ENCODE peak calls at places on chromosome 19, in four cellular contexts. T, O, S and R are unnamed samples.

GRCh38 chr19:5107432-5108122 is 138.7 kb downstream of the KDM4B start:
- DNase-seq in S (peak; percentile 32), T (peak; percentile 51), O (no peak), R (no peak)

GRCh38 chr19:45079063-45079910 is at the start of gene GEMIN7:
- DNase-seq in T (peak; percentile 77), O (peak; percentile 94), S (peak; percentile 51), R (no peak)

GRCh38 chr19:1840541-1841115 is 7.7 kb downstream of the REXO1 start:
- DNase-seq in O (no peak), T (peak; percentile 66), S (no peak), R (no peak)

GRCh38 chr19:10182847-10183246 is 11.9 kb downstream of the DNMT1 start:
- DNase-seq in T (no peak), S (no peak), O (no peak), R (no peak)

GRCh38 chr19:21197589-21198295 is 55.9 kb downstream of the ZNF431 start:
- DNase-seq in O (no peak), S (no peak), T (no peak), R (no peak)

GRCh38 chr19:8333771-8334457 is 9.1 kb downstream of the KANK3 start:
- DNase-seq in O (peak; percentile 82), T (no peak), S (no peak), R (no peak)

GRCh38 chr19:54420383-54421168 is 5.3 kb downstream of the TTYH1 start:
- DNase-seq in O (peak; percentile 88), S (no peak), T (peak; percentile 55), R (no peak)

GRCh38 chr19:53865918-53866696 is 1.6 kb upstream of the MYADM start:
- DNase-seq in S (no peak), O (peak; percentile 87), T (peak; percentile 88), R (no peak)

GRCh38 chr19:2059422-2060201 is 8.6 kb upstream of the MKNK2 start:
- DNase-seq in O (no peak), S (peak; percentile 56), T (no peak), R (no peak)

GRCh38 chr19:1736916-1737315 is 16.4 kb upstream of the ONECUT3 start:
- DNase-seq in O (no peak), S (no peak), T (no peak), R (no peak)

GRCh38 chr19:9381367-9381785 is 18.6 kb downstream of the ZNF177 start:
- DNase-seq in S (peak; percentile 3), T (no peak), O (no peak), R (no peak)

GRCh38 chr19:43425567-43426392 is 11.1 kb downstream of the TEX101 start:
- DNase-seq in S (no peak), O (peak; percentile 51), T (no peak), R (no peak)
- TF ChIP-seq CTCF in S (peak; percentile 39), O (peak; percentile 72), T (no peak), R (peak; percentile 80)

GRCh38 chr19:33189453-33189852 is 4.7 kb upstream of the LRP3 start:
- DNase-seq in T (no peak), O (peak; percentile 7), S (no peak), R (no peak)
- H3K4me1 ChIP-seq in T (peaks cover under 1% of the 10 kb centered on the region), O (no peaks in the 10 kb centered on the region), S (no peaks in the 10 kb centered on the region), R (no peaks in the 10 kb centered on the region)

DNA sequence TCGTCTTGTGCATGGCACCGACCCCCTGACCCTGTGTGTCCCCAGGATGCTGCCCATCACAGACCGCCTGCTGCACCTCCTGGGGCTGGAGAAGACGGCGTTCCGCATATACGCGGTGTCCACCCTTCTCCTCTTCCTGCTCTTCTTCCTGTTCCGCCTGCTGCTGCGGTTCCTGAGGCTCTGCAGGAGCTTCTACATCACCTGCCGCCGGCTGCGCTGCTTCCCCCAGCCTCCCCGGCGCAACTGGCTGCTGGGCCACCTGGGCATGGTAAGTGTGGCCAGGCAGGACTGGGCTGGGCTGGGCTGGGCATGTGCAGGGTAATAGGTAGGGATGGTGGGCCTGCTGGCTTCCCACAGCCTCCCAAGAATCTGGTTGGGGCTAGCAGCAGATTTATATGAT is 17.0 kb downstream of the CYP4F22 start:
- DNase-seq in T (no peak), S (no peak), O (no peak), R (no peak)
- H3K27me3 ChIP-seq in T (peaks cover 86% of the 10 kb centered on the region), S (no peaks in the 10 kb centered on the region), O (no peaks in the 10 kb centered on the region), R (no peaks in the 10 kb centered on the region)

DNA sequence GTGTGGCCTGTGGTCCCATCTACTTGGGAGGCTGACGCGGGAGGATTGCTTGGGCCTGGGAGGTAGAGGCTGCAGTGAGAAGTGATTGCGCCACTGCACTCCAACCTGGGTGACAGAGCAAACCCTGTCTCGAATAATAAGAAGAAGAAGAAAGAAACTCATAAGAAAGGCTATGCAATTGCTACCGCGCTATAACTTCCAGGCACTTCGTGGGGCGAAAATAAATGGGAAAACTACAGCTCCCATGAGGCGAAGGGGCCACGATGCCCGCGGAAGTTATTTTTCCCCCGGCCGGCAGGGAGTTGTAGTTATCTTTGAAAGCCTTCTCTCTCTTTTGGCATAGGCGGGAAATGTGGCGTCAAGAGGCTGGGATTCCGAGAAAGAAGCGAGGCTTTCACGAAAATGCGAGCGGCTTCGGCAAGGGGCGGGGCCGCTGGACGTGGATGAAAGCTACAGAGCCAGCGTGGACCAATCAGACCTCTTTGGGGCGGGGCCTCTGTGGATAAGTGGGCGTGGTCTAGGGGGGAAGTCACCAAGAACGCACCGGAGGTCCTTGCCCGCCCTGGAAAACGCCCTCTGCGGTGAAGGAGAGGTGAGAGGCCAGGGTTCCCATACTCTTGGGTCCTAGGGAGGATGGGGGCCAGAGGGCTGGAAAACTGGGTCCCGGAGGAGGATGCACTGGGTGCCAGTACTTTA is at the start of gene NUCB1:
- DNase-seq in S (peak; percentile 93), O (peak; percentile 100), T (peak; percentile 99), R (peak; percentile 93)
- TF ChIP-seq CTCF in S (no peak), O (peak; percentile 31), T (peak; percentile 55), R (peak; percentile 71)

GRCh38 chr19:18745931-18746330 is 45.2 kb downstream of the COMP start:
- DNase-seq in S (no peak), O (peak; percentile 45), T (no peak), R (no peak)

GRCh38 chr19:18744019-18744418 is 47.1 kb downstream of the COMP start:
- DNase-seq in O (no peak), T (no peak), S (no peak), R (no peak)

GRCh38 chr19:18746393-18747167 is 44.5 kb downstream of the COMP start:
- DNase-seq in O (peak; percentile 78), T (no peak), S (no peak), R (no peak)

GRCh38 chr19:18743281-18743825 is 47.8 kb downstream of the COMP start:
- DNase-seq in O (peak; percentile 54), S (peak; percentile 40), T (peak; percentile 79), R (no peak)

DNA sequence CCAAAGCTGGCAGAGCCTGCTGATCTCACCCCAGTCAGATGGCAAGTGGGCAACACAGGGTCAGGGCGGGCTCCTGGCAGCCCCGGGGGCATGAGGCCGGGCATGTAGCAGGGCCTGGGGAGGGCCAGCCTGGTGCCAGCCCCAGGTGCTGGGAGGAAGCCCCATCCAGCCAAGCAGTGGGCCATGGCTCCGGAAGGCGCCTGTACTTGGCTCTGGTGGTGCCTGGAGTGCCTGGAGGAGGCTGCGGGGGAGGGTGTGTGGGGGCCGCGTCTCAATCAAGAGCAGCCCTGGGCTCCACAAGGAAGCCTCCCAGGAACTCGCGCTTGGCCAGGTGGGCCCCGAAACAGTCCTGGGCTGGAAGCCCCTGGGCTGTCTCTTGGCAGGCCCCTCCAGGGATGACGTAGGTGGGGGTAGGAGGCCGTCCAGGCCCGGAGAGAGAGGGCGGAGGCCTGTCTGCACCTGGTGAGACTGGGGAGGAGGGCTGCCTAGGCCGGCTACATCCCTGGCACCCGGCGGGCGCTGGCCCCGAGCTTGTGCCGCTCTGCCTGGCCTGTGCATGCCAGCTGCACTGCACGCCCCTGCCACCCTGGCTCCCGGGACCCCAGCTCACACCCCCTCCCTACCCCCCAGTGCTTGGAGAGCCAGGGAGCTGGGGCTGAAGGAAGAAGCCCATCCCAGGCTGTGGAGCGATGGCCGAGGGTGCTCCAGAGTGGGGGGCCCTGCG is 45.9 kb downstream of the COMP start:
- DNase-seq in O (peak; percentile 43), T (no peak), S (no peak), R (no peak)
- H3K4me1 ChIP-seq in O (peaks cover 18% of the 10 kb centered on the region), T (peaks cover 36% of the 10 kb centered on the region), S (no peaks in the 10 kb centered on the region), R (no peaks in the 10 kb centered on the region)

DNA sequence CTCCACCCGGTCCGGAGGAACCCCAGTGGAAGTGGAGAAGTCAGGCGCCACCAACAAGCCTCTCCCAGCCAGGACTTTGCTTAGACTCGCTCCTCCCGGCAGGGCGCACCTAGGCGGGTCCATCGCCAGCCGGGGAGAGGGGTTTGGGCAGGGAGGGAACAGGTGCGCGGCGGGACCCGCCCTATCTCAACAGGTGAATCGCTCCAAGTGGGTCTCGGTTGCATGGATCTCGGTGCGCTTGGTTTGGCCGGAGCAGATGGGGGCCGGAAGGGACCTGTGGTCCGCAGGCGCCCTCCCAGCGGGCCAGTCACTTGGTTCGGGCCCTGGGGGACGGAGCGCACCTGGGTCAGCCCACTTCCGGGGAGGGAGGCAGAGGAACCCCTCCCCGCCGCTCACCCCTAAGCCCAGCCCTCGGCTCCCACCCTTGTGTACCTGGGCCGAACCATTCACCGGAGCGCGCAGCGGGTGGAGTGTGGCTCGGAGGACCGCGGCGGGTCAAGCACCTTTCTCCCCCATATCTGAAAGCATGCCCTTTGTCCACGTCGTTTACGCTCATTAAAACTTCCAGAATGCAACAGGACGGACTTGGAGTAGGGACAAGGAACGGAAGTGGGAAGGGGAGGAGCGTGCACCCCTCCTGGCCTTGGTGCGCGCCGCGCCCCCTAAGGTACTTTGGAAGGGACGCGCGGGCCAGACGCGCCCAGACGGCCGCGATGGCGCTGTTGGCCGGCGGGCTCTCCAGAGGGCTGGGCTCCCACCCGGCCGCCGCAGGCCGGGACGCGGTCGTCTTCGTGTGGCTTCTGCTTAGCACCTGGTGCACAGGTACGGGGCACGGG is at the start of gene LSR:
- DNase-seq in O (peak; percentile 97), T (no peak), S (no peak), R (peak; percentile 94)
- H3K27me3 ChIP-seq in O (no peaks in the 10 kb centered on the region), T (peaks cover 53% of the 10 kb centered on the region), S (peaks cover 31% of the 10 kb centered on the region), R (no peaks in the 10 kb centered on the region)